ENCODE peak calls at places on chromosomes 7 and 10, in nine cellular contexts. A is neural progenitor cell, L is AG10803, X is ovary, Q is tibial artery, Y is GM10248, M is type B pancreatic cell, P is mammary epithelial cell, C is RWPE1. J is an unnamed sample.

GRCh38 chr10:12350167-12350872 is 973 bp downstream of the CAMK1D start:
- DNase-seq in C (peak), Y (peak), Q (peak), L (peak), P (peak), M (no peak), A (peak), X (peak), J (peak)

GRCh38 chr7:108226723-108227359 is 96.7 kb upstream of the LAMB4 start:
- DNase-seq in X (no peak), A (no peak), M (no peak), Q (no peak), L (peak), Y (no peak), C (no peak), P (no peak), J (no peak)

GRCh38 chr7:602341-603141 is 82.9 kb upstream of the PDGFA start:
- DNase-seq in P (no peak), Y (peak), C (no peak), X (no peak), L (no peak), M (no peak), Q (no peak), A (no peak), J (peak)

GRCh38 chr7:14598978-14599377 is 303.6 kb downstream of the DGKB start:
- DNase-seq in Q (no peak), Y (no peak), L (peak), X (no peak), A (no peak), P (peak), M (no peak), C (no peak), J (no peak)

GRCh38 chr10:123583639-123584418 is 82.3 kb upstream of the GPR26 start:
- DNase-seq in Y (peak), A (peak), M (peak), C (peak), L (peak), Q (peak), X (peak), P (peak), J (peak)

GRCh38 chr7:135710417-135711138 is 17.4 kb downstream of the SLC13A4 start:
- DNase-seq in Q (no peak), A (peak), Y (peak), L (no peak), X (no peak), M (no peak), C (peak), P (no peak), J (peak)

GRCh38 chr7:2986561-2986960 is 57.1 kb downstream of the CARD11 start:
- DNase-seq in L (no peak), A (no peak), Q (no peak), X (no peak), C (no peak), P (no peak), Y (no peak), M (no peak), J (no peak)

GRCh38 chr10:101011517-101012423 is 12.2 kb downstream of the LZTS2 start:
- DNase-seq in A (peak), P (no peak), C (no peak), X (no peak), L (no peak), Q (no peak), Y (no peak), M (no peak), J (no peak)

GRCh38 chr7:39909526-39909925 is 40.5 kb upstream of the CDK13 start:
- DNase-seq in Y (no peak), Q (no peak), M (no peak), A (no peak), P (no peak), L (no peak), C (no peak), X (no peak), J (no peak)

GRCh38 chr10:76647276-76647675 is 990.3 kb downstream of the KCNMA1 start:
- DNase-seq in X (no peak), P (no peak), Y (no peak), C (no peak), L (peak), M (no peak), Q (no peak), A (no peak), J (no peak)

GRCh38 chr7:3092468-3092867 is 48.8 kb upstream of the CARD11 start:
- DNase-seq in A (no peak), X (no peak), C (no peak), P (no peak), M (no peak), Q (peak), Y (peak), L (no peak), J (peak)

GRCh38 chr7:45239486-45239885 is 81.9 kb downstream of the RAMP3 start:
- DNase-seq in L (peak), Q (no peak), P (peak), Y (no peak), M (no peak), A (no peak), X (no peak), C (peak), J (no peak)

GRCh38 chr7:45107356-45107755 is 4.1 kb downstream of the TBRG4 start:
- DNase-seq in A (no peak), L (no peak), M (no peak), P (no peak), Q (no peak), C (no peak), Y (no peak), X (no peak), J (no peak)

GRCh38 chr10:14772399-14772798 is 2.3 kb downstream of the FAM107B start:
- DNase-seq in C (no peak), X (no peak), Q (no peak), P (no peak), A (no peak), L (no peak), M (no peak), Y (no peak), J (no peak)

GRCh38 chr10:123603130-123603529 is 63.0 kb upstream of the GPR26 start:
- DNase-seq in P (no peak), Y (no peak), M (no peak), A (no peak), Q (no peak), X (no peak), C (no peak), L (no peak), J (no peak)

GRCh38 chr10:101003639-101004206 is 4.1 kb downstream of the LZTS2 start:
- DNase-seq in C (no peak), M (no peak), P (no peak), A (no peak), Y (no peak), L (no peak), Q (no peak), X (no peak), J (no peak)

GRCh38 chr10:14543048-14543903 is 212.6 kb upstream of the FRMD4A start:
- DNase-seq in M (no peak), Q (peak), Y (no peak), P (no peak), A (no peak), X (peak), C (no peak), L (no peak), J (no peak)

GRCh38 chr10:133277993-133278576 is 1.4 kb upstream of the ADAM8 start:
- DNase-seq in L (no peak), Y (no peak), M (no peak), C (no peak), Q (no peak), P (no peak), A (no peak), X (no peak), J (no peak)

GRCh38 chr10:98694863-98695262 is 248.1 kb upstream of the HPS1 start:
- DNase-seq in Q (no peak), A (no peak), X (no peak), L (no peak), Y (no peak), M (no peak), P (no peak), C (no peak), J (no peak)

GRCh38 chr7:71752171-71752935 is 620.4 kb downstream of the GALNT17 start:
- DNase-seq in A (peak), C (peak), X (no peak), M (peak), Y (peak), P (peak), L (peak), Q (no peak), J (peak)

GRCh38 chr7:15345216-15345615 is 216.6 kb downstream of the AGMO start:
- DNase-seq in X (no peak), Y (no peak), Q (no peak), A (no peak), M (no peak), P (no peak), C (no peak), L (no peak), J (no peak)

GRCh38 chr7:45366432-45366831 is 207.7 kb upstream of the ADCY1 start:
- DNase-seq in Q (no peak), P (no peak), L (no peak), Y (no peak), X (no peak), M (no peak), C (no peak), A (no peak), J (no peak)

GRCh38 chr7:80916770-80917681 is 1.8 kb downstream of the SEMA3C start:
- DNase-seq in P (peak), L (peak), Q (no peak), A (no peak), M (no peak), Y (no peak), X (no peak), C (peak), J (no peak)

GRCh38 chr7:20895563-20895962 is 108.9 kb upstream of the SP8 start:
- DNase-seq in M (no peak), C (peak), A (no peak), Y (no peak), P (peak), X (no peak), L (no peak), Q (no peak), J (no peak)

GRCh38 chr10:7686351-7687171 is 16.6 kb upstream of the ITIH2 start:
- DNase-seq in M (no peak), X (no peak), Q (no peak), A (no peak), L (no peak), C (no peak), Y (no peak), P (no peak), J (no peak)

GRCh38 chr10:73647211-73647874 is 6.1 kb upstream of the MYOZ1 start:
- DNase-seq in Q (peak), C (no peak), L (peak), X (peak), Y (no peak), A (peak), P (no peak), M (no peak), J (peak)

GRCh38 chr10:70540789-70541360 is 61.7 kb downstream of the PRF1 start:
- DNase-seq in C (no peak), X (no peak), L (no peak), M (no peak), Y (no peak), Q (no peak), P (no peak), A (no peak), J (no peak)
- TF ChIP-seq CTCF in C (peak), X (no peak), L (no peak), M (peak), Y (no peak), Q (no peak), P (no peak), A (no peak), J (no peak)

GRCh38 chr7:4675771-4676373 is 6.2 kb upstream of the FOXK1 start:
- DNase-seq in L (no peak), Q (no peak), C (peak), X (no peak), P (no peak), A (no peak), M (no peak), Y (no peak), J (no peak)
- TF ChIP-seq CTCF in L (no peak), Q (no peak), C (no peak), X (no peak), P (no peak), A (no peak), M (no peak), Y (no peak), J (no peak)

GRCh38 chr10:104201636-104202035 is 30.5 kb downstream of the CFAP43 start:
- DNase-seq in P (peak), Y (no peak), X (no peak), Q (no peak), C (no peak), L (no peak), A (no peak), M (no peak), J (no peak)

GRCh38 chr10:104202231-104202630 is 29.9 kb downstream of the CFAP43 start:
- DNase-seq in Q (no peak), C (no peak), A (no peak), Y (no peak), P (no peak), L (no peak), X (no peak), M (no peak), J (no peak)

GRCh38 chr10:104199567-104199966 is 32.6 kb downstream of the CFAP43 start:
- DNase-seq in X (no peak), Y (no peak), P (no peak), Q (no peak), M (no peak), L (no peak), C (no peak), A (no peak), J (no peak)

GRCh38 chr10:104193787-104194186 is 38.4 kb downstream of the CFAP43 start:
- DNase-seq in A (no peak), X (no peak), Y (no peak), Q (no peak), P (no peak), C (no peak), M (no peak), L (no peak), J (no peak)

DNA sequence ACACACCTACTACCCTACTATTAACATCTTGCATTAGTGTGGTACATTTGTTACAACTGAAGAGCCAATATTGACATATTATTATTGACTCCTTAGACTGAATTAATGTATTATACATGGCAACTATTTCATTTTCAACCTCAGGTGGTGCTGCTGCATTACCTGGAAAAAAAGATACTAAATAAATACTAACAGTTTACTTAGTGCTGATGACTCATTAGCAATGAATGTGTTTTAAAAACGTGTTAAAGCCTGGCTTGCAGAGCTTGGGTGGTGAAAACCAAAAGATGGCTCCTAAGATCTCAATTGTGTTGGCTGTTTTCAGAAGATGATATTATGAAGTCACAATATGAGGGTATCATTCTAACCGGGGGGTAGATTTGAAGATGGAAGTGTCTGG is 34.8 kb downstream of the CFAP43 start:
- DNase-seq in X (no peak), M (no peak), A (no peak), Q (no peak), C (peak), P (peak), Y (no peak), L (no peak), J (no peak)
- TF ChIP-seq CTCF in X (no peak), M (no peak), A (no peak), Q (no peak), C (no peak), P (peak), Y (no peak), L (no peak), J (no peak)

DNA sequence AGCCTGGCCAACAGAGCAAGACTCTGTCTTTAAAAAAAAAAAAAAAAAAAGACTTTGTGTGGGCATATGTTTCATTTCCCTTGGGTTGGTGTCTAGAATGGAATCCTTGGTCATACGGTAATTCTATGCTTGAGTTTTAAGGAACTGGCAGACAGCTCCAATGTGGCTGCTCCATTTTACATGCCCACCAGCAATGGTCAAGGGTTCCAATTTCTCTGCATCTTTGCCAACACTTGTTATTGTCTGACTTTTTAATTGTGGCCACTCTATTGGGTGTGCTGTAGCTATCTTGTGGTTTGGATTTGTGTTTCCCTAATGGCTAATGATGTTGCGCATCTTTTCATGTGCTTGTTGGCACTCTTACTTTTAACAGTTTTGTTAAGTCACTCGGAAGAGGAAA is 57.6 kb downstream of the BRI3 start:
- DNase-seq in Y (no peak), L (no peak), Q (no peak), X (no peak), P (no peak), M (no peak), C (no peak), A (no peak), J (no peak)
- TF ChIP-seq CTCF in Y (no peak), L (no peak), Q (no peak), X (no peak), P (no peak), M (no peak), C (no peak), A (no peak), J (no peak)

GRCh38 chr10:119252051-119252465 is 44.7 kb downstream of the GRK5 start:
- DNase-seq in Q (no peak), A (no peak), P (no peak), L (peak), Y (no peak), M (no peak), C (no peak), X (peak), J (no peak)
- TF ChIP-seq CTCF in Q (peak), A (no peak), P (no peak), L (peak), Y (no peak), M (peak), C (no peak), X (no peak), J (no peak)

DNA sequence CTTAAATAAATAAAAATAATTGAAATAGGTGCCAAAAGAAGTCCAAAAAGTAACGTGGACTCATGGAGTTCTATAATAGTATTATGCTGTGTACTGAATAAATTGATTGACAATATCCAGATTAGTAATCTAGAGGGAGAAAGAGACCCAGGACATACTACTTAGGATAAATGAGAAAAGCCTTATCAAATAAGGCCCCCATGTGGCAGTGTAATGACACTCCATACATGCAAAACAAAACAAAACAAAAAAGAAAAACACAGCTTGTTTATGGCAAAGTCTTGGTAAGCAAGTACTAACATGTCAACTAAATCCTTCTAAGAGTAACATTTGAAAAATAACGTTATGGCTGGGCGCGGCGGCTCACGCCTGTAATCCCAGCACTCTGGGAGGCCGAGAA is 3.6 kb upstream of the RUNDC3B start:
- DNase-seq in M (no peak), X (no peak), A (no peak), Y (no peak), P (no peak), C (no peak), L (no peak), Q (no peak), J (no peak)
- TF ChIP-seq CTCF in M (peak), X (no peak), A (peak), Y (peak), P (no peak), C (no peak), L (no peak), Q (no peak), J (no peak)

GRCh38 chr7:47948096-47948790 is at the start of gene PKD1L1:
- DNase-seq in L (no peak), Y (no peak), M (no peak), X (no peak), Q (no peak), P (no peak), A (no peak), C (no peak), J (no peak)

GRCh38 chr7:47950714-47951113 is 2.4 kb upstream of the PKD1L1 start:
- DNase-seq in M (peak), A (peak), X (no peak), Y (no peak), Q (no peak), L (no peak), P (no peak), C (peak), J (no peak)

GRCh38 chr7:47951374-47951773 is 3.1 kb upstream of the PKD1L1 start:
- DNase-seq in P (no peak), L (no peak), A (no peak), Y (no peak), M (no peak), C (no peak), Q (no peak), X (no peak), J (no peak)

GRCh38 chr7:47947355-47947749 is 914 bp downstream of the PKD1L1 start:
- DNase-seq in M (no peak), L (no peak), A (no peak), P (no peak), Q (no peak), Y (no peak), X (no peak), C (no peak), J (no peak)

GRCh38 chr7:47949703-47950102 is 1.4 kb upstream of the PKD1L1 start:
- DNase-seq in L (no peak), X (no peak), M (peak), A (no peak), Y (no peak), C (no peak), Q (no peak), P (no peak), J (no peak)
- TF ChIP-seq CTCF in L (no peak), X (no peak), M (no peak), A (no peak), Y (no peak), C (no peak), Q (no peak), P (no peak), J (no peak)

GRCh38 chr10:117502421-117503169 is 40.0 kb upstream of the EMX2 start:
- DNase-seq in X (no peak), Y (no peak), M (no peak), C (no peak), L (no peak), A (no peak), Q (no peak), P (no peak), J (no peak)

GRCh38 chr10:117501460-117502035 is 41.0 kb upstream of the EMX2 start:
- DNase-seq in Q (no peak), A (peak), C (no peak), P (no peak), Y (no peak), X (no peak), M (no peak), L (no peak), J (no peak)

GRCh38 chr10:117503886-117504205 is 38.7 kb upstream of the EMX2 start:
- DNase-seq in P (no peak), M (no peak), X (no peak), A (no peak), Y (no peak), C (no peak), Q (no peak), L (peak), J (no peak)

GRCh38 chr10:117504601-117505000 is 37.9 kb upstream of the EMX2 start:
- DNase-seq in A (no peak), Y (no peak), L (no peak), P (no peak), Q (no peak), C (no peak), X (no peak), M (no peak), J (no peak)

GRCh38 chr10:117503170-117503885 is 39.2 kb upstream of the EMX2 start:
- DNase-seq in Q (no peak), P (peak), C (no peak), A (peak), L (peak), X (peak), Y (no peak), M (no peak), J (peak)
- TF ChIP-seq CTCF in Q (no peak), P (no peak), C (no peak), A (no peak), L (peak), X (no peak), Y (no peak), M (no peak), J (no peak)

GRCh38 chr10:104614245-104614831 is 26.8 kb upstream of the SORCS3 start:
- DNase-seq in L (no peak), C (peak), X (no peak), Y (peak), A (peak), Q (no peak), P (peak), M (no peak), J (peak)
- TF ChIP-seq CTCF in L (peak), C (peak), X (no peak), Y (peak), A (peak), Q (no peak), P (peak), M (peak), J (peak)

GRCh38 chr10:23516530-23516929 is 77.7 kb downstream of the OTUD1 start:
- DNase-seq in Q (no peak), C (peak), Y (no peak), L (peak), X (no peak), M (no peak), P (peak), A (peak), J (no peak)
- TF ChIP-seq CTCF in Q (no peak), C (peak), Y (peak), L (peak), X (no peak), M (peak), P (peak), A (peak), J (no peak)